ENCODE peak calls at places on chromosomes 1 and 21, in eight cellular contexts. One of them, this sample, is unnamed.

GRCh38 chr1:9890224-9890731 is 19.8 kb downstream of the CTNNBIP1 start:
- DNase-seq in amygdala: no peak
- DNase-seq in activated T-cell treated with anti-CD3 and anti-CD28 coated beads, Interleukin-2, amount 50 U/mL, for 72 hours: no peak
- DNase-seq in AG20443: peak
- DNase-seq in activated T-helper 1 cell treated with anti-CD3 and anti-CD28 coated beads, Interleukin-12 subunit alpha, Interleukin-12 subunit beta, Interleukin-2, Interleukin-4 antibody, amounts not matched to agents 30 ng/mL and 10 ng/mL and 1 ng/mL, durations not matched to agents 14 hours and 24 hours and 36 hours: no peak
- DNase-seq in left cardiac atrium: peak
- DNase-seq in nucleus accumbens: no peak
- DNase-seq in epithelial cell of esophagus: peak
- DNase-seq in this sample: no peak

GRCh38 chr1:231108500-231109254 is 53.2 kb upstream of the TRIM67 start:
- DNase-seq in amygdala: no peak
- DNase-seq in activated T-cell treated with anti-CD3 and anti-CD28 coated beads, Interleukin-2, amount 50 U/mL, for 72 hours: no peak
- DNase-seq in AG20443: no peak
- DNase-seq in activated T-helper 1 cell treated with anti-CD3 and anti-CD28 coated beads, Interleukin-12 subunit alpha, Interleukin-12 subunit beta, Interleukin-2, Interleukin-4 antibody, amounts not matched to agents 30 ng/mL and 10 ng/mL and 1 ng/mL, durations not matched to agents 14 hours and 24 hours and 36 hours: no peak
- DNase-seq in left cardiac atrium: no peak
- DNase-seq in nucleus accumbens: no peak
- DNase-seq in epithelial cell of esophagus: no peak
- DNase-seq in this sample: no peak

GRCh38 chr1:9724706-9725476 is 73.4 kb downstream of the PIK3CD start:
- DNase-seq in amygdala: no peak
- DNase-seq in activated T-cell treated with anti-CD3 and anti-CD28 coated beads, Interleukin-2, amount 50 U/mL, for 72 hours: peak
- DNase-seq in AG20443: peak
- DNase-seq in activated T-helper 1 cell treated with anti-CD3 and anti-CD28 coated beads, Interleukin-12 subunit alpha, Interleukin-12 subunit beta, Interleukin-2, Interleukin-4 antibody, amounts not matched to agents 30 ng/mL and 10 ng/mL and 1 ng/mL, durations not matched to agents 14 hours and 24 hours and 36 hours: peak
- DNase-seq in left cardiac atrium: no peak
- DNase-seq in nucleus accumbens: no peak
- DNase-seq in epithelial cell of esophagus: peak
- DNase-seq in this sample: no peak

GRCh38 chr1:26723013-26723991 is 27.5 kb downstream of the ARID1A start:
- DNase-seq in amygdala: peak
- DNase-seq in activated T-cell treated with anti-CD3 and anti-CD28 coated beads, Interleukin-2, amount 50 U/mL, for 72 hours: peak
- DNase-seq in AG20443: peak
- DNase-seq in activated T-helper 1 cell treated with anti-CD3 and anti-CD28 coated beads, Interleukin-12 subunit alpha, Interleukin-12 subunit beta, Interleukin-2, Interleukin-4 antibody, amounts not matched to agents 30 ng/mL and 10 ng/mL and 1 ng/mL, durations not matched to agents 14 hours and 24 hours and 36 hours: peak
- DNase-seq in left cardiac atrium: peak
- DNase-seq in nucleus accumbens: no peak
- DNase-seq in epithelial cell of esophagus: peak
- DNase-seq in this sample: peak

GRCh38 chr1:215568287-215568692 is 1.2 kb downstream of the KCTD3 start:
- DNase-seq in amygdala: no peak
- DNase-seq in activated T-cell treated with anti-CD3 and anti-CD28 coated beads, Interleukin-2, amount 50 U/mL, for 72 hours: no peak
- DNase-seq in AG20443: peak
- DNase-seq in activated T-helper 1 cell treated with anti-CD3 and anti-CD28 coated beads, Interleukin-12 subunit alpha, Interleukin-12 subunit beta, Interleukin-2, Interleukin-4 antibody, amounts not matched to agents 30 ng/mL and 10 ng/mL and 1 ng/mL, durations not matched to agents 14 hours and 24 hours and 36 hours: no peak
- DNase-seq in left cardiac atrium: no peak
- DNase-seq in nucleus accumbens: no peak
- DNase-seq in epithelial cell of esophagus: peak
- DNase-seq in this sample: peak

GRCh38 chr1:41351262-41352151 is 9.7 kb upstream of the FOXO6 start:
- DNase-seq in amygdala: no peak
- DNase-seq in activated T-cell treated with anti-CD3 and anti-CD28 coated beads, Interleukin-2, amount 50 U/mL, for 72 hours: no peak
- DNase-seq in AG20443: no peak
- DNase-seq in activated T-helper 1 cell treated with anti-CD3 and anti-CD28 coated beads, Interleukin-12 subunit alpha, Interleukin-12 subunit beta, Interleukin-2, Interleukin-4 antibody, amounts not matched to agents 30 ng/mL and 10 ng/mL and 1 ng/mL, durations not matched to agents 14 hours and 24 hours and 36 hours: no peak
- DNase-seq in left cardiac atrium: no peak
- DNase-seq in nucleus accumbens: no peak
- DNase-seq in epithelial cell of esophagus: no peak
- DNase-seq in this sample: no peak

GRCh38 chr1:68585371-68585770 is 88.5 kb upstream of the DEPDC1 start:
- DNase-seq in amygdala: no peak
- DNase-seq in activated T-cell treated with anti-CD3 and anti-CD28 coated beads, Interleukin-2, amount 50 U/mL, for 72 hours: no peak
- DNase-seq in AG20443: no peak
- DNase-seq in activated T-helper 1 cell treated with anti-CD3 and anti-CD28 coated beads, Interleukin-12 subunit alpha, Interleukin-12 subunit beta, Interleukin-2, Interleukin-4 antibody, amounts not matched to agents 30 ng/mL and 10 ng/mL and 1 ng/mL, durations not matched to agents 14 hours and 24 hours and 36 hours: no peak
- DNase-seq in left cardiac atrium: no peak
- DNase-seq in nucleus accumbens: no peak
- DNase-seq in epithelial cell of esophagus: no peak
- DNase-seq in this sample: no peak

GRCh38 chr1:95407146-95407863 is 173.3 kb downstream of the RWDD3 start:
- DNase-seq in amygdala: no peak
- DNase-seq in activated T-cell treated with anti-CD3 and anti-CD28 coated beads, Interleukin-2, amount 50 U/mL, for 72 hours: no peak
- DNase-seq in AG20443: no peak
- DNase-seq in activated T-helper 1 cell treated with anti-CD3 and anti-CD28 coated beads, Interleukin-12 subunit alpha, Interleukin-12 subunit beta, Interleukin-2, Interleukin-4 antibody, amounts not matched to agents 30 ng/mL and 10 ng/mL and 1 ng/mL, durations not matched to agents 14 hours and 24 hours and 36 hours: no peak
- DNase-seq in left cardiac atrium: no peak
- DNase-seq in nucleus accumbens: no peak
- DNase-seq in epithelial cell of esophagus: no peak
- DNase-seq in this sample: no peak

GRCh38 chr1:72757843-72758242 is 475.5 kb upstream of the NEGR1 start:
- DNase-seq in amygdala: no peak
- DNase-seq in activated T-cell treated with anti-CD3 and anti-CD28 coated beads, Interleukin-2, amount 50 U/mL, for 72 hours: no peak
- DNase-seq in AG20443: no peak
- DNase-seq in activated T-helper 1 cell treated with anti-CD3 and anti-CD28 coated beads, Interleukin-12 subunit alpha, Interleukin-12 subunit beta, Interleukin-2, Interleukin-4 antibody, amounts not matched to agents 30 ng/mL and 10 ng/mL and 1 ng/mL, durations not matched to agents 14 hours and 24 hours and 36 hours: no peak
- DNase-seq in left cardiac atrium: no peak
- DNase-seq in nucleus accumbens: no peak
- DNase-seq in epithelial cell of esophagus: no peak
- DNase-seq in this sample: no peak

GRCh38 chr1:163295949-163296348 is 25.8 kb upstream of the NUF2 start:
- DNase-seq in amygdala: no peak
- DNase-seq in activated T-cell treated with anti-CD3 and anti-CD28 coated beads, Interleukin-2, amount 50 U/mL, for 72 hours: no peak
- DNase-seq in AG20443: no peak
- DNase-seq in activated T-helper 1 cell treated with anti-CD3 and anti-CD28 coated beads, Interleukin-12 subunit alpha, Interleukin-12 subunit beta, Interleukin-2, Interleukin-4 antibody, amounts not matched to agents 30 ng/mL and 10 ng/mL and 1 ng/mL, durations not matched to agents 14 hours and 24 hours and 36 hours: no peak
- DNase-seq in left cardiac atrium: no peak
- DNase-seq in nucleus accumbens: no peak
- DNase-seq in epithelial cell of esophagus: no peak
- DNase-seq in this sample: no peak

GRCh38 chr1:116168277-116169032 is 57.3 kb downstream of the MAB21L3 start:
- DNase-seq in amygdala: no peak
- DNase-seq in activated T-cell treated with anti-CD3 and anti-CD28 coated beads, Interleukin-2, amount 50 U/mL, for 72 hours: peak
- DNase-seq in AG20443: peak
- DNase-seq in activated T-helper 1 cell treated with anti-CD3 and anti-CD28 coated beads, Interleukin-12 subunit alpha, Interleukin-12 subunit beta, Interleukin-2, Interleukin-4 antibody, amounts not matched to agents 30 ng/mL and 10 ng/mL and 1 ng/mL, durations not matched to agents 14 hours and 24 hours and 36 hours: peak
- DNase-seq in left cardiac atrium: peak
- DNase-seq in nucleus accumbens: no peak
- DNase-seq in epithelial cell of esophagus: peak
- DNase-seq in this sample: peak

GRCh38 chr1:223540485-223541106 is 124.9 kb downstream of the CAPN8 start:
- DNase-seq in amygdala: no peak
- DNase-seq in activated T-cell treated with anti-CD3 and anti-CD28 coated beads, Interleukin-2, amount 50 U/mL, for 72 hours: no peak
- DNase-seq in AG20443: no peak
- DNase-seq in activated T-helper 1 cell treated with anti-CD3 and anti-CD28 coated beads, Interleukin-12 subunit alpha, Interleukin-12 subunit beta, Interleukin-2, Interleukin-4 antibody, amounts not matched to agents 30 ng/mL and 10 ng/mL and 1 ng/mL, durations not matched to agents 14 hours and 24 hours and 36 hours: no peak
- DNase-seq in left cardiac atrium: no peak
- DNase-seq in nucleus accumbens: no peak
- DNase-seq in epithelial cell of esophagus: no peak
- DNase-seq in this sample: no peak

GRCh38 chr1:239719642-239720258 is 333.4 kb downstream of the CHRM3 start:
- DNase-seq in amygdala: no peak
- DNase-seq in activated T-cell treated with anti-CD3 and anti-CD28 coated beads, Interleukin-2, amount 50 U/mL, for 72 hours: peak
- DNase-seq in AG20443: no peak
- DNase-seq in activated T-helper 1 cell treated with anti-CD3 and anti-CD28 coated beads, Interleukin-12 subunit alpha, Interleukin-12 subunit beta, Interleukin-2, Interleukin-4 antibody, amounts not matched to agents 30 ng/mL and 10 ng/mL and 1 ng/mL, durations not matched to agents 14 hours and 24 hours and 36 hours: peak
- DNase-seq in left cardiac atrium: no peak
- DNase-seq in nucleus accumbens: no peak
- DNase-seq in epithelial cell of esophagus: no peak
- DNase-seq in this sample: no peak

GRCh38 chr1:200628223-200628868 is 7.8 kb upstream of the KIF14 start:
- DNase-seq in amygdala: no peak
- DNase-seq in activated T-cell treated with anti-CD3 and anti-CD28 coated beads, Interleukin-2, amount 50 U/mL, for 72 hours: peak
- DNase-seq in AG20443: no peak
- DNase-seq in activated T-helper 1 cell treated with anti-CD3 and anti-CD28 coated beads, Interleukin-12 subunit alpha, Interleukin-12 subunit beta, Interleukin-2, Interleukin-4 antibody, amounts not matched to agents 30 ng/mL and 10 ng/mL and 1 ng/mL, durations not matched to agents 14 hours and 24 hours and 36 hours: no peak
- DNase-seq in left cardiac atrium: no peak
- DNase-seq in nucleus accumbens: no peak
- DNase-seq in epithelial cell of esophagus: no peak
- DNase-seq in this sample: peak

GRCh38 chr21:33286600-33287456 is 20.7 kb downstream of the IL10RB start:
- DNase-seq in amygdala: no peak
- DNase-seq in activated T-cell treated with anti-CD3 and anti-CD28 coated beads, Interleukin-2, amount 50 U/mL, for 72 hours: no peak
- DNase-seq in AG20443: peak
- DNase-seq in activated T-helper 1 cell treated with anti-CD3 and anti-CD28 coated beads, Interleukin-12 subunit alpha, Interleukin-12 subunit beta, Interleukin-2, Interleukin-4 antibody, amounts not matched to agents 30 ng/mL and 10 ng/mL and 1 ng/mL, durations not matched to agents 14 hours and 24 hours and 36 hours: no peak
- DNase-seq in left cardiac atrium: peak
- DNase-seq in nucleus accumbens: no peak
- DNase-seq in epithelial cell of esophagus: peak
- DNase-seq in this sample: no peak

GRCh38 chr1:68470388-68470970 is 20.7 kb upstream of the RPE65 start:
- DNase-seq in amygdala: no peak
- DNase-seq in activated T-cell treated with anti-CD3 and anti-CD28 coated beads, Interleukin-2, amount 50 U/mL, for 72 hours: no peak
- DNase-seq in AG20443: peak
- DNase-seq in activated T-helper 1 cell treated with anti-CD3 and anti-CD28 coated beads, Interleukin-12 subunit alpha, Interleukin-12 subunit beta, Interleukin-2, Interleukin-4 antibody, amounts not matched to agents 30 ng/mL and 10 ng/mL and 1 ng/mL, durations not matched to agents 14 hours and 24 hours and 36 hours: no peak
- DNase-seq in left cardiac atrium: no peak
- DNase-seq in nucleus accumbens: no peak
- DNase-seq in epithelial cell of esophagus: peak
- DNase-seq in this sample: no peak

GRCh38 chr1:202270871-202271326 is 70.8 kb downstream of the UBE2T start:
- DNase-seq in amygdala: no peak
- DNase-seq in activated T-cell treated with anti-CD3 and anti-CD28 coated beads, Interleukin-2, amount 50 U/mL, for 72 hours: no peak
- DNase-seq in AG20443: no peak
- DNase-seq in activated T-helper 1 cell treated with anti-CD3 and anti-CD28 coated beads, Interleukin-12 subunit alpha, Interleukin-12 subunit beta, Interleukin-2, Interleukin-4 antibody, amounts not matched to agents 30 ng/mL and 10 ng/mL and 1 ng/mL, durations not matched to agents 14 hours and 24 hours and 36 hours: no peak
- DNase-seq in left cardiac atrium: no peak
- DNase-seq in nucleus accumbens: no peak
- DNase-seq in epithelial cell of esophagus: no peak
- DNase-seq in this sample: no peak

GRCh38 chr1:208126108-208126507 is 118.1 kb downstream of the PLXNA2 start:
- DNase-seq in amygdala: no peak
- DNase-seq in activated T-cell treated with anti-CD3 and anti-CD28 coated beads, Interleukin-2, amount 50 U/mL, for 72 hours: no peak
- DNase-seq in AG20443: no peak
- DNase-seq in activated T-helper 1 cell treated with anti-CD3 and anti-CD28 coated beads, Interleukin-12 subunit alpha, Interleukin-12 subunit beta, Interleukin-2, Interleukin-4 antibody, amounts not matched to agents 30 ng/mL and 10 ng/mL and 1 ng/mL, durations not matched to agents 14 hours and 24 hours and 36 hours: no peak
- DNase-seq in left cardiac atrium: no peak
- DNase-seq in nucleus accumbens: no peak
- DNase-seq in epithelial cell of esophagus: no peak
- DNase-seq in this sample: no peak

GRCh38 chr1:100927276-100927675 is 31.4 kb downstream of the SLC30A7 start:
- DNase-seq in amygdala: no peak
- DNase-seq in activated T-cell treated with anti-CD3 and anti-CD28 coated beads, Interleukin-2, amount 50 U/mL, for 72 hours: peak
- DNase-seq in AG20443: no peak
- DNase-seq in activated T-helper 1 cell treated with anti-CD3 and anti-CD28 coated beads, Interleukin-12 subunit alpha, Interleukin-12 subunit beta, Interleukin-2, Interleukin-4 antibody, amounts not matched to agents 30 ng/mL and 10 ng/mL and 1 ng/mL, durations not matched to agents 14 hours and 24 hours and 36 hours: peak
- DNase-seq in left cardiac atrium: no peak
- DNase-seq in nucleus accumbens: no peak
- DNase-seq in epithelial cell of esophagus: peak
- DNase-seq in this sample: no peak

GRCh38 chr1:23149110-23149509 is 19.5 kb downstream of the LUZP1 start:
- DNase-seq in amygdala: no peak
- DNase-seq in activated T-cell treated with anti-CD3 and anti-CD28 coated beads, Interleukin-2, amount 50 U/mL, for 72 hours: no peak
- DNase-seq in AG20443: no peak
- DNase-seq in activated T-helper 1 cell treated with anti-CD3 and anti-CD28 coated beads, Interleukin-12 subunit alpha, Interleukin-12 subunit beta, Interleukin-2, Interleukin-4 antibody, amounts not matched to agents 30 ng/mL and 10 ng/mL and 1 ng/mL, durations not matched to agents 14 hours and 24 hours and 36 hours: no peak
- DNase-seq in left cardiac atrium: no peak
- DNase-seq in nucleus accumbens: no peak
- DNase-seq in epithelial cell of esophagus: peak
- DNase-seq in this sample: no peak

GRCh38 chr21:28523367-28523766 is 469.3 kb downstream of the LTN1 start:
- DNase-seq in amygdala: no peak
- DNase-seq in activated T-cell treated with anti-CD3 and anti-CD28 coated beads, Interleukin-2, amount 50 U/mL, for 72 hours: no peak
- DNase-seq in AG20443: no peak
- DNase-seq in activated T-helper 1 cell treated with anti-CD3 and anti-CD28 coated beads, Interleukin-12 subunit alpha, Interleukin-12 subunit beta, Interleukin-2, Interleukin-4 antibody, amounts not matched to agents 30 ng/mL and 10 ng/mL and 1 ng/mL, durations not matched to agents 14 hours and 24 hours and 36 hours: no peak
- DNase-seq in left cardiac atrium: no peak
- DNase-seq in nucleus accumbens: no peak
- DNase-seq in epithelial cell of esophagus: no peak
- DNase-seq in this sample: no peak

GRCh38 chr1:1962752-1963151 is 40.8 kb downstream of the CFAP74 start:
- DNase-seq in amygdala: no peak
- DNase-seq in activated T-cell treated with anti-CD3 and anti-CD28 coated beads, Interleukin-2, amount 50 U/mL, for 72 hours: no peak
- DNase-seq in AG20443: no peak
- DNase-seq in activated T-helper 1 cell treated with anti-CD3 and anti-CD28 coated beads, Interleukin-12 subunit alpha, Interleukin-12 subunit beta, Interleukin-2, Interleukin-4 antibody, amounts not matched to agents 30 ng/mL and 10 ng/mL and 1 ng/mL, durations not matched to agents 14 hours and 24 hours and 36 hours: no peak
- DNase-seq in left cardiac atrium: no peak
- DNase-seq in nucleus accumbens: no peak
- DNase-seq in epithelial cell of esophagus: no peak
- DNase-seq in this sample: no peak

GRCh38 chr1:212671342-212672031 is 28.2 kb downstream of the BATF3 start:
- DNase-seq in amygdala: no peak
- DNase-seq in activated T-cell treated with anti-CD3 and anti-CD28 coated beads, Interleukin-2, amount 50 U/mL, for 72 hours: no peak
- DNase-seq in AG20443: peak
- DNase-seq in activated T-helper 1 cell treated with anti-CD3 and anti-CD28 coated beads, Interleukin-12 subunit alpha, Interleukin-12 subunit beta, Interleukin-2, Interleukin-4 antibody, amounts not matched to agents 30 ng/mL and 10 ng/mL and 1 ng/mL, durations not matched to agents 14 hours and 24 hours and 36 hours: no peak
- DNase-seq in left cardiac atrium: peak
- DNase-seq in nucleus accumbens: no peak
- DNase-seq in epithelial cell of esophagus: peak
- DNase-seq in this sample: no peak

GRCh38 chr1:107195476-107195875 is 54.6 kb downstream of the NTNG1 start:
- DNase-seq in amygdala: no peak
- DNase-seq in activated T-cell treated with anti-CD3 and anti-CD28 coated beads, Interleukin-2, amount 50 U/mL, for 72 hours: no peak
- DNase-seq in AG20443: no peak
- DNase-seq in activated T-helper 1 cell treated with anti-CD3 and anti-CD28 coated beads, Interleukin-12 subunit alpha, Interleukin-12 subunit beta, Interleukin-2, Interleukin-4 antibody, amounts not matched to agents 30 ng/mL and 10 ng/mL and 1 ng/mL, durations not matched to agents 14 hours and 24 hours and 36 hours: no peak
- DNase-seq in left cardiac atrium: no peak
- DNase-seq in nucleus accumbens: no peak
- DNase-seq in epithelial cell of esophagus: no peak
- DNase-seq in this sample: no peak

GRCh38 chr1:18645172-18646090 is 14.8 kb downstream of the PAX7 start:
- DNase-seq in amygdala: no peak
- DNase-seq in activated T-cell treated with anti-CD3 and anti-CD28 coated beads, Interleukin-2, amount 50 U/mL, for 72 hours: no peak
- DNase-seq in AG20443: no peak
- DNase-seq in activated T-helper 1 cell treated with anti-CD3 and anti-CD28 coated beads, Interleukin-12 subunit alpha, Interleukin-12 subunit beta, Interleukin-2, Interleukin-4 antibody, amounts not matched to agents 30 ng/mL and 10 ng/mL and 1 ng/mL, durations not matched to agents 14 hours and 24 hours and 36 hours: no peak
- DNase-seq in left cardiac atrium: no peak
- DNase-seq in nucleus accumbens: no peak
- DNase-seq in epithelial cell of esophagus: no peak
- DNase-seq in this sample: no peak

GRCh38 chr1:36178479-36179219 is 22.7 kb downstream of the MAP7D1 start:
- DNase-seq in amygdala: no peak
- DNase-seq in activated T-cell treated with anti-CD3 and anti-CD28 coated beads, Interleukin-2, amount 50 U/mL, for 72 hours: no peak
- DNase-seq in AG20443: no peak
- DNase-seq in activated T-helper 1 cell treated with anti-CD3 and anti-CD28 coated beads, Interleukin-12 subunit alpha, Interleukin-12 subunit beta, Interleukin-2, Interleukin-4 antibody, amounts not matched to agents 30 ng/mL and 10 ng/mL and 1 ng/mL, durations not matched to agents 14 hours and 24 hours and 36 hours: no peak
- DNase-seq in left cardiac atrium: peak
- DNase-seq in nucleus accumbens: no peak
- DNase-seq in epithelial cell of esophagus: peak
- DNase-seq in this sample: no peak

GRCh38 chr1:154463512-154463990 is 38.5 kb upstream of the TDRD10 start:
- DNase-seq in amygdala: no peak
- DNase-seq in activated T-cell treated with anti-CD3 and anti-CD28 coated beads, Interleukin-2, amount 50 U/mL, for 72 hours: peak
- DNase-seq in AG20443: no peak
- DNase-seq in activated T-helper 1 cell treated with anti-CD3 and anti-CD28 coated beads, Interleukin-12 subunit alpha, Interleukin-12 subunit beta, Interleukin-2, Interleukin-4 antibody, amounts not matched to agents 30 ng/mL and 10 ng/mL and 1 ng/mL, durations not matched to agents 14 hours and 24 hours and 36 hours: peak
- DNase-seq in left cardiac atrium: no peak
- DNase-seq in nucleus accumbens: no peak
- DNase-seq in epithelial cell of esophagus: no peak
- DNase-seq in this sample: no peak

GRCh38 chr21:38159355-38159754 is 97.4 kb upstream of the KCNJ15 start:
- DNase-seq in amygdala: no peak
- DNase-seq in activated T-cell treated with anti-CD3 and anti-CD28 coated beads, Interleukin-2, amount 50 U/mL, for 72 hours: peak
- DNase-seq in AG20443: peak
- DNase-seq in activated T-helper 1 cell treated with anti-CD3 and anti-CD28 coated beads, Interleukin-12 subunit alpha, Interleukin-12 subunit beta, Interleukin-2, Interleukin-4 antibody, amounts not matched to agents 30 ng/mL and 10 ng/mL and 1 ng/mL, durations not matched to agents 14 hours and 24 hours and 36 hours: peak
- DNase-seq in left cardiac atrium: peak
- DNase-seq in nucleus accumbens: no peak
- DNase-seq in epithelial cell of esophagus: peak
- DNase-seq in this sample: no peak

GRCh38 chr1:195200772-195201171 is 1407.5 kb downstream of the KCNT2 start:
- DNase-seq in amygdala: no peak
- DNase-seq in activated T-cell treated with anti-CD3 and anti-CD28 coated beads, Interleukin-2, amount 50 U/mL, for 72 hours: no peak
- DNase-seq in AG20443: no peak
- DNase-seq in activated T-helper 1 cell treated with anti-CD3 and anti-CD28 coated beads, Interleukin-12 subunit alpha, Interleukin-12 subunit beta, Interleukin-2, Interleukin-4 antibody, amounts not matched to agents 30 ng/mL and 10 ng/mL and 1 ng/mL, durations not matched to agents 14 hours and 24 hours and 36 hours: no peak
- DNase-seq in left cardiac atrium: no peak
- DNase-seq in nucleus accumbens: no peak
- DNase-seq in epithelial cell of esophagus: no peak
- DNase-seq in this sample: no peak

GRCh38 chr21:21156397-21156796 is 158.2 kb downstream of the NCAM2 start:
- DNase-seq in amygdala: no peak
- DNase-seq in activated T-cell treated with anti-CD3 and anti-CD28 coated beads, Interleukin-2, amount 50 U/mL, for 72 hours: no peak
- DNase-seq in AG20443: no peak
- DNase-seq in activated T-helper 1 cell treated with anti-CD3 and anti-CD28 coated beads, Interleukin-12 subunit alpha, Interleukin-12 subunit beta, Interleukin-2, Interleukin-4 antibody, amounts not matched to agents 30 ng/mL and 10 ng/mL and 1 ng/mL, durations not matched to agents 14 hours and 24 hours and 36 hours: no peak
- DNase-seq in left cardiac atrium: no peak
- DNase-seq in nucleus accumbens: no peak
- DNase-seq in epithelial cell of esophagus: no peak
- DNase-seq in this sample: no peak

GRCh38 chr1:9180077-9180819 is 51.3 kb upstream of the GPR157 start:
- DNase-seq in amygdala: no peak
- DNase-seq in activated T-cell treated with anti-CD3 and anti-CD28 coated beads, Interleukin-2, amount 50 U/mL, for 72 hours: no peak
- DNase-seq in AG20443: no peak
- DNase-seq in activated T-helper 1 cell treated with anti-CD3 and anti-CD28 coated beads, Interleukin-12 subunit alpha, Interleukin-12 subunit beta, Interleukin-2, Interleukin-4 antibody, amounts not matched to agents 30 ng/mL and 10 ng/mL and 1 ng/mL, durations not matched to agents 14 hours and 24 hours and 36 hours: no peak
- DNase-seq in left cardiac atrium: no peak
- DNase-seq in nucleus accumbens: no peak
- DNase-seq in epithelial cell of esophagus: peak
- DNase-seq in this sample: no peak